ENCODE peak calls at places on chromosomes 5 and 9, in nine cellular contexts. V, E, G, U, N, C, W, B and P are unnamed samples. For H3K27me3, the result is how much of the 10 kb centered on the place peaks cover.

GRCh38 chr5:142197098-142197497 is 88.5 kb downstream of the NDFIP1 start:
- DNase-seq in N (no peak), G (no peak), B (peak), C (no peak), V (no peak), W (no peak), E (no peak), U (no peak), P (no peak)

GRCh38 chr5:181190711-181191525 is 14.1 kb downstream of the TRIM7 start:
- DNase-seq in G (peak), W (peak), E (peak), B (peak), V (peak), N (peak), U (peak), C (peak), P (no peak)

GRCh38 chr9:131487621-131488031 is 15.1 kb upstream of the POMT1 start:
- DNase-seq in U (no peak), N (no peak), E (no peak), G (no peak), V (no peak), C (no peak), B (peak), W (no peak), P (no peak)

GRCh38 chr9:289121-289520 is 74.5 kb downstream of the DOCK8 start:
- DNase-seq in E (no peak), C (no peak), W (no peak), G (no peak), U (no peak), V (no peak), N (no peak), B (no peak), P (no peak)

GRCh38 chr5:57004800-57005199 is 52.9 kb upstream of the MIER3 start:
- DNase-seq in N (no peak), C (no peak), E (peak), W (no peak), B (no peak), G (peak), V (no peak), U (no peak), P (no peak)

GRCh38 chr9:130041648-130042405 is 1.2 kb downstream of the FNBP1 start:
- DNase-seq in E (peak), W (peak), N (no peak), C (peak), U (peak), G (peak), B (peak), V (no peak), P (no peak)

GRCh38 chr5:4108690-4109089 is 513.1 kb downstream of the IRX1 start:
- DNase-seq in G (no peak), W (no peak), U (no peak), B (no peak), N (no peak), E (no peak), V (no peak), C (no peak), P (no peak)

GRCh38 chr5:3325206-3325605 is 270.4 kb upstream of the IRX1 start:
- DNase-seq in E (no peak), V (no peak), N (no peak), G (no peak), B (no peak), W (no peak), C (no peak), U (peak), P (no peak)

GRCh38 chr9:79780559-79780958 is 208.8 kb downstream of the TLE4 start:
- DNase-seq in V (no peak), U (no peak), N (no peak), W (no peak), E (no peak), B (no peak), G (no peak), C (no peak), P (no peak)

GRCh38 chr5:123269436-123269835 is 153.8 kb downstream of the CEP120 start:
- DNase-seq in E (no peak), W (no peak), C (no peak), G (no peak), U (no peak), N (no peak), B (no peak), V (no peak), P (no peak)

GRCh38 chr9:131656356-131657030 is 83.4 kb downstream of the RAPGEF1 start:
- DNase-seq in B (no peak), W (peak), C (peak), G (no peak), V (peak), N (peak), U (no peak), E (no peak), P (no peak)

GRCh38 chr9:71685988-71686387 is 82.3 kb downstream of the CEMIP2 start:
- DNase-seq in U (no peak), V (no peak), B (peak), N (no peak), C (no peak), E (no peak), G (no peak), W (no peak), P (no peak)

GRCh38 chr5:42854795-42855194 is 43.1 kb upstream of the SELENOP start:
- DNase-seq in C (no peak), E (no peak), G (no peak), V (peak), W (no peak), U (no peak), B (no peak), N (peak), P (no peak)

GRCh38 chr9:74681901-74682300 is 184.8 kb downstream of the RORB start:
- DNase-seq in G (no peak), N (no peak), U (peak), W (no peak), E (no peak), V (no peak), C (no peak), B (no peak), P (no peak)

GRCh38 chr5:81068063-81068462 is 107.9 kb downstream of the RASGRF2 start:
- DNase-seq in V (no peak), C (no peak), N (no peak), W (no peak), E (no peak), G (no peak), U (no peak), B (no peak), P (no peak)

GRCh38 chr9:108049026-108049591 is 559.5 kb upstream of the KLF4 start:
- DNase-seq in V (no peak), G (peak), B (no peak), W (no peak), U (no peak), E (peak), N (no peak), C (no peak), P (peak)

GRCh38 chr9:130698514-130698913 is 4.9 kb downstream of the EXOSC2 start:
- DNase-seq in B (no peak), W (no peak), U (no peak), C (no peak), V (no peak), G (no peak), N (no peak), E (no peak), P (no peak)

GRCh38 chr9:35488019-35488418 is 1.9 kb upstream of the RUSC2 start:
- DNase-seq in B (no peak), N (no peak), U (no peak), V (no peak), G (no peak), W (no peak), E (no peak), C (no peak), P (no peak)

GRCh38 chr5:67771791-67772190 is 443.8 kb upstream of the PIK3R1 start:
- DNase-seq in G (no peak), N (no peak), V (no peak), C (peak), E (no peak), B (no peak), W (no peak), U (no peak), P (no peak)

GRCh38 chr5:172733974-172734346 is 37.0 kb downstream of the DUSP1 start:
- DNase-seq in V (no peak), U (no peak), B (no peak), G (no peak), N (no peak), E (no peak), W (no peak), C (no peak), P (no peak)

GRCh38 chr5:141150993-141151325 is 1.1 kb downstream of the PCDHB6 start:
- DNase-seq in B (no peak), V (no peak), G (no peak), C (no peak), W (no peak), U (no peak), N (no peak), E (no peak), P (no peak)

GRCh38 chr5:117533792-117534191 is 959.2 kb upstream of the SEMA6A start:
- DNase-seq in B (no peak), N (no peak), E (no peak), C (no peak), V (no peak), U (no peak), G (no peak), W (no peak), P (no peak)

GRCh38 chr9:114169940-114170791 is 14.8 kb downstream of the COL27A1 start:
- DNase-seq in W (no peak), E (no peak), G (no peak), B (no peak), V (no peak), C (no peak), N (no peak), U (no peak), P (no peak)

GRCh38 chr5:168793844-168794837 is 215.0 kb upstream of the PANK3 start:
- DNase-seq in W (peak), N (no peak), E (no peak), U (no peak), C (no peak), G (no peak), B (no peak), V (peak), P (peak)

GRCh38 chr5:133227082-133227481 is 175.3 kb downstream of the HSPA4 start:
- DNase-seq in G (no peak), V (no peak), C (no peak), B (no peak), U (no peak), E (no peak), N (no peak), W (no peak), P (no peak)

GRCh38 chr9:110116543-110116885 is 91.4 kb downstream of the C9orf152 start:
- DNase-seq in B (no peak), C (no peak), G (peak), V (no peak), N (no peak), U (no peak), W (no peak), E (no peak), P (no peak)

GRCh38 chr5:166845044-166845443 is 1446.4 kb upstream of the WWC1 start:
- DNase-seq in V (no peak), N (no peak), B (peak), U (peak), W (no peak), G (no peak), E (no peak), C (no peak), P (no peak)

GRCh38 chr5:83323557-83323956 is 148.0 kb upstream of the VCAN start:
- DNase-seq in E (no peak), C (no peak), G (no peak), W (no peak), B (no peak), N (no peak), V (no peak), U (no peak), P (no peak)

GRCh38 chr5:93503598-93504067 is 77.4 kb downstream of the NR2F1-AS1 start:
- DNase-seq in U (no peak), N (no peak), W (no peak), E (no peak), G (peak), V (no peak), B (no peak), C (no peak), P (peak)

GRCh38 chr9:36284226-36284625 is 26.0 kb upstream of the GNE start:
- DNase-seq in E (no peak), U (no peak), C (no peak), W (no peak), G (peak), N (no peak), V (no peak), B (no peak), P (no peak)

GRCh38 chr5:145117285-145117684 is 717.9 kb downstream of the PRELID2 start:
- DNase-seq in N (no peak), E (no peak), W (no peak), U (no peak), C (no peak), G (no peak), B (no peak), V (no peak), P (no peak)

GRCh38 chr9:106846847-106847246 is 16.1 kb upstream of the ZNF462 start:
- DNase-seq in G (peak), E (no peak), N (no peak), B (no peak), W (no peak), V (no peak), C (no peak), U (no peak), P (no peak)

GRCh38 chr5:28707706-28708105 is 1669.3 kb upstream of the CDH9 start:
- DNase-seq in G (no peak), U (no peak), W (no peak), C (no peak), V (no peak), B (no peak), N (no peak), E (no peak), P (no peak)

GRCh38 chr9:119091074-119091473 is 278.2 kb downstream of the BRINP1 start:
- DNase-seq in V (no peak), W (no peak), B (no peak), N (no peak), U (peak), G (no peak), E (no peak), C (no peak), P (no peak)

GRCh38 chr5:18394154-18394804 is 760.0 kb downstream of the TAF11L14 start:
- DNase-seq in W (no peak), B (peak), E (peak), G (peak), N (peak), U (peak), V (peak), C (peak), P (peak)

GRCh38 chr5:149561848-149562247 is 10.6 kb upstream of the CSNK1A1 start:
- DNase-seq in U (peak), V (no peak), B (peak), W (no peak), C (no peak), N (no peak), E (peak), G (peak), P (peak)

GRCh38 chr5:2255915-2256645 is 373.4 kb upstream of the IRX4 start:
- DNase-seq in B (no peak), G (no peak), W (no peak), U (no peak), E (no peak), V (no peak), N (no peak), C (no peak), P (no peak)

GRCh38 chr5:172716796-172717313 is 54.1 kb downstream of the DUSP1 start:
- DNase-seq in G (peak), N (peak), W (peak), V (peak), C (peak), E (peak), U (peak), B (peak), P (peak)

GRCh38 chr9:128185979-128186965 is 5.1 kb downstream of the CIZ1 start:
- DNase-seq in E (no peak), G (no peak), V (no peak), U (no peak), C (no peak), B (no peak), N (no peak), W (no peak), P (no peak)

GRCh38 chr9:93958121-93958874 is 3.1 kb upstream of the BARX1 start:
- DNase-seq in E (no peak), U (peak), V (no peak), N (no peak), C (no peak), B (peak), W (peak), G (no peak), P (no peak)
- H3K27me3 ChIP-seq in E (under half), U (half or more), V (under half), N (half or more), C (under half), B (half or more), W (half or more), G (under half), P (half or more)

GRCh38 chr9:16543691-16544090 is 326.8 kb downstream of the BNC2 start:
- DNase-seq in V (no peak), N (no peak), G (no peak), W (no peak), C (no peak), E (no peak), U (no peak), B (no peak), P (no peak)
- TF ChIP-seq CTCF in V (no peak), N (no peak), G (no peak), W (no peak), C (no peak), E (no peak), U (no peak), B (no peak), P (no peak)

GRCh38 chr5:135048286-135048685 is 14.3 kb upstream of the PITX1 start:
- DNase-seq in B (peak), C (no peak), U (no peak), W (no peak), N (no peak), E (no peak), V (no peak), G (no peak), P (no peak)

GRCh38 chr5:135046661-135047346 is 12.8 kb upstream of the PITX1 start:
- DNase-seq in E (peak), G (no peak), W (no peak), C (peak), U (no peak), V (no peak), B (no peak), N (no peak), P (no peak)

GRCh38 chr5:135047347-135047695 is 13.3 kb upstream of the PITX1 start:
- DNase-seq in U (no peak), G (no peak), C (peak), N (no peak), W (no peak), V (no peak), E (peak), B (no peak), P (no peak)

GRCh38 chr5:135050244-135050767 is 16.3 kb upstream of the PITX1 start:
- DNase-seq in G (no peak), B (peak), E (no peak), W (no peak), N (no peak), U (no peak), C (peak), V (no peak), P (no peak)

GRCh38 chr5:135048930-135049329 is 14.9 kb upstream of the PITX1 start:
- DNase-seq in G (no peak), C (peak), E (no peak), N (no peak), V (no peak), U (no peak), B (no peak), W (no peak), P (no peak)
- H3K27me3 ChIP-seq in G (under half), C (under half), E (under half), N (half or more), V (under half), U (half or more), B (half or more), W (under half), P (half or more)

GRCh38 chr5:179805529-179806249 is 977 bp downstream of the MGAT4B start:
- DNase-seq in B (peak), V (no peak), U (peak), C (peak), N (no peak), E (peak), G (no peak), W (peak), P (no peak)
- TF ChIP-seq CTCF in B (no peak), V (no peak), U (no peak), C (no peak), N (no peak), E (no peak), G (no peak), W (no peak), P (no peak)

GRCh38 chr5:71973563-71973962 is 133.7 kb upstream of the MAP1B start:
- DNase-seq in W (no peak), N (no peak), U (no peak), C (no peak), B (no peak), G (no peak), E (no peak), V (no peak), P (no peak)
- H3K27me3 ChIP-seq in W (under half), N (under half), U (under half), C (under half), B (under half), G (under half), E (under half), V (under half), P (under half)

GRCh38 chr5:128844354-128844923 is 120.8 kb upstream of the SLC27A6 start:
- DNase-seq in U (peak), W (no peak), E (no peak), B (peak), C (no peak), V (no peak), G (peak), N (no peak), P (no peak)
- TF ChIP-seq CTCF in U (peak), W (no peak), E (peak), B (peak), C (peak), V (no peak), G (peak), N (no peak), P (peak)

DNA sequence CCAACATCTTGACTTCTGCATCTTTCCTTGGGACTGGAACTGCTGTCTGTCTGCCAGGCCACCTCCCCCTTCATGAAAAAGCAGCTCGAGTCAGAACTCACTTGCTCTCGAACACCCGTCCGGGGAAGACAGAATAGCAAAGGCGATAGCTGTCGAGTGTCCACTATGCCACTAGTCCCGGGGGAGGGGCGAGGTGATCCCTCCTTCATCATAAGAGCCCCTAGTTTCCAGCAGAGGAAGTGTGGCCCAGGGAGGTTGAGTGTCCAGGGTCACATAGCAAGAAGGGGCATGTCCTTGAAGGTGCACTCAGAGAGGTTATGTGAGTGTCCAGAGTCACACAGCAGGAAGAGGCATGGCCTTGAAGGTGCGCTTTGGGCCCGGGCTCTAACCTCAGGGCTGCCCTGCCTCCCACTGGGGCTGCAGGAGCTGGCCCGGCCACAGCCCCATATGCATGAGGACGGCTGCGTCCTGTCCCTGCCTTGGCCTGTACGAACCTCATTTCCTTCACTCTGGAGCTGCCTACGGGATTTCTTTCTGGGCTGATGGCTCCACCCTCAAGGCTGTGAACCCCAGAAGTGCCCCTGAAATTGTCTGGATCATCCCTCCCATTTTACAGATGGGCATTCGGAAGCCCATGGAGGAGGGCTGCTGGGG is 6.7 kb downstream of the DBH start:
- DNase-seq in B (no peak), W (no peak), C (peak), G (no peak), N (no peak), E (no peak), V (no peak), U (no peak), P (no peak)
- H3K27me3 ChIP-seq in B (under half), W (under half), C (under half), G (under half), N (under half), E (half or more), V (under half), U (under half), P (under half)

GRCh38 chr9:95265960-95266359 is 51.5 kb downstream of the FANCC start:
- DNase-seq in W (no peak), V (no peak), B (no peak), U (no peak), N (no peak), E (no peak), C (no peak), G (no peak), P (no peak)

GRCh38 chr9:95268681-95269080 is 48.8 kb downstream of the FANCC start:
- DNase-seq in N (no peak), W (no peak), V (no peak), B (peak), E (no peak), G (peak), U (peak), C (no peak), P (no peak)

GRCh38 chr9:95266649-95267048 is 50.9 kb downstream of the FANCC start:
- DNase-seq in N (no peak), C (no peak), E (no peak), W (no peak), U (no peak), B (no peak), V (no peak), G (no peak), P (no peak)

GRCh38 chr9:95261890-95262289 is 55.6 kb downstream of the FANCC start:
- DNase-seq in U (no peak), B (no peak), E (no peak), N (no peak), W (no peak), C (no peak), G (no peak), V (peak), P (no peak)

DNA sequence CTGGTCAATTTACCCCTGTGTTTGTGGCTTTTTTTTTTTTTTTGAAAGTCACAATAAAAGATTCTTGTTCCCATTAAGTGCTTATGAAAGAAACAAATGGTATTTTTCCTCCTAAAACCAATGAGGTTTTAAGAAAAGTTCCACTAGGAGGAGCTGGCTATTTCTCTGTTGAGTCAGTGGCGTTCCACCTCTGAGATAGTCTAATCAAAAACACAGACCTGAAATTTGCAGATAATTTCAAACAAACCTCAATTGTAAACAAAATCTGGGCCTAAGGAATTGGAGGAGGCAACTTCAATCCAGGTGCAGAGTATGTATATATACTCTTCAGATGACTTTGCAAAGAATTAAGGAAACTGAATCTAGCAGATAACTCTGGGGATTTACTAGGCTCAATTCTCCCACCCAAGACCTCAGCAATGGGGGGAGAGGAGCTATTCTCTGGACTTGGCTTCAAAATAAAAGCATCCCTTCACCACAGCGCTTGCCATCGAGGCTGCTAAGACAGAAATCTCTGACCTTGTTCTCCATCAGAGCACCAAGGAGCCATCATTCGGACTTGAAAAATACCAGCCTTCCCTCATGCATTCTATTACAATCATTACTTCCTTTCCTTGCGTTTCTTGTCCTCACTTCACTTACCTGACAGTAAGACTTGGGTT is 52.4 kb downstream of the FANCC start:
- DNase-seq in E (no peak), G (peak), N (no peak), W (no peak), V (no peak), U (peak), B (peak), C (no peak), P (no peak)
- TF ChIP-seq CTCF in E (peak), G (peak), N (peak), W (no peak), V (peak), U (peak), B (peak), C (peak), P (peak)